ENCODE peak calls at places on chromosomes 3 and 15, in six cellular contexts. L, Z, G, Q, H and X are unnamed samples.

GRCh38 chr3:47899495-47900108 is 96.7 kb downstream of the DHX30 start:
- DNase-seq in L (no peak), Z (no peak), G (no peak), Q (no peak), H (no peak), X (no peak)

GRCh38 chr3:69330891-69331400 is 54.9 kb downstream of the FRMD4B start:
- DNase-seq in L (no peak), Z (no peak), G (no peak), Q (no peak), H (no peak), X (no peak)

GRCh38 chr15:94584833-94585244 is 353.5 kb downstream of the MCTP2 start:
- DNase-seq in L (peak), Z (no peak), G (no peak), Q (peak), H (no peak), X (no peak)

GRCh38 chr3:102449341-102449740 is 14.5 kb downstream of the ZPLD1 start:
- DNase-seq in L (no peak), Z (no peak), G (no peak), Q (no peak), H (no peak), X (no peak)

GRCh38 chr3:32398531-32398930 is 6.9 kb downstream of the CMTM7 start:
- DNase-seq in L (no peak), Z (no peak), G (no peak), Q (no peak), H (no peak), X (no peak)

GRCh38 chr15:64503197-64503596 is 42.8 kb downstream of the ZNF609 start:
- DNase-seq in L (no peak), Z (peak), G (no peak), Q (no peak), H (no peak), X (peak)

GRCh38 chr3:61182648-61183047 is 68.6 kb downstream of the FHIT start:
- DNase-seq in L (no peak), Z (no peak), G (no peak), Q (no peak), H (no peak), X (no peak)

GRCh38 chr3:16063603-16064002 is 110.9 kb upstream of the GALNT15 start:
- DNase-seq in L (no peak), Z (no peak), G (no peak), Q (no peak), H (no peak), X (peak)

GRCh38 chr3:124951511-124952390 is 17.2 kb upstream of the MUC13 start:
- DNase-seq in L (no peak), Z (peak), G (no peak), Q (no peak), H (no peak), X (no peak)

GRCh38 chr3:57973715-57974477 is 34.3 kb upstream of the FLNB start:
- DNase-seq in L (no peak), Z (no peak), G (no peak), Q (no peak), H (no peak), X (no peak)

GRCh38 chr15:42276762-42277161 is 3.5 kb upstream of the TMEM87A start:
- DNase-seq in L (no peak), Z (no peak), G (no peak), Q (no peak), H (no peak), X (no peak)

GRCh38 chr15:70701891-70702568 is 61.3 kb downstream of the UACA start:
- DNase-seq in L (no peak), Z (no peak), G (no peak), Q (no peak), H (no peak), X (no peak)

GRCh38 chr3:196186661-196187573 is 24.3 kb downstream of the ZDHHC19 start:
- DNase-seq in L (peak), Z (no peak), G (no peak), Q (peak), H (no peak), X (no peak)

GRCh38 chr15:55829826-55830225 is 86.9 kb upstream of the PRTG start:
- DNase-seq in L (no peak), Z (no peak), G (no peak), Q (peak), H (no peak), X (no peak)

GRCh38 chr3:481680-482079 is 285.1 kb downstream of the CHL1 start:
- DNase-seq in L (no peak), Z (no peak), G (no peak), Q (no peak), H (no peak), X (no peak)

GRCh38 chr3:108099679-108100428 is 9.0 kb upstream of the CD47 start:
- DNase-seq in L (no peak), Z (no peak), G (no peak), Q (no peak), H (no peak), X (no peak)

GRCh38 chr3:165883866-165884478 is 46.7 kb upstream of the BCHE start:
- DNase-seq in L (no peak), Z (no peak), G (no peak), Q (no peak), H (no peak), X (no peak)

GRCh38 chr15:21262851-21263400 is 177.4 kb downstream of the POTEB3 start:
- DNase-seq in L (no peak), Z (no peak), G (no peak), Q (no peak), H (no peak), X (no peak)

GRCh38 chr15:42060797-42061196 is 33.6 kb downstream of the PLA2G4D start:
- DNase-seq in L (no peak), Z (no peak), G (no peak), Q (no peak), H (no peak), X (no peak)

GRCh38 chr15:100808691-100809090 is 70.9 kb upstream of the ALDH1A3 start:
- DNase-seq in L (no peak), Z (no peak), G (no peak), Q (no peak), H (no peak), X (no peak)

GRCh38 chr3:120988994-120989393 is 81.0 kb downstream of the STXBP5L start:
- DNase-seq in L (no peak), Z (no peak), G (no peak), Q (no peak), H (no peak), X (no peak)

GRCh38 chr3:194877311-194878119 is 191.8 kb downstream of the FAM43A start:
- DNase-seq in L (no peak), Z (no peak), G (no peak), Q (no peak), H (no peak), X (no peak)

GRCh38 chr3:112338021-112338726 is 5.2 kb downstream of the CD200 start:
- DNase-seq in L (no peak), Z (no peak), G (no peak), Q (no peak), H (no peak), X (no peak)

GRCh38 chr15:65914981-65915925 is 46.0 kb downstream of the RAB11A start:
- DNase-seq in L (no peak), Z (no peak), G (no peak), Q (no peak), H (no peak), X (no peak)

GRCh38 chr3:32110233-32110760 is 3.9 kb downstream of the GPD1L start:
- DNase-seq in L (no peak), Z (no peak), G (no peak), Q (no peak), H (no peak), X (no peak)

GRCh38 chr3:190526787-190527767 is 13.2 kb downstream of the IL1RAP start:
- DNase-seq in L (no peak), Z (no peak), G (no peak), Q (no peak), H (no peak), X (no peak)

GRCh38 chr3:16319307-16319706 is 54.3 kb downstream of the OXNAD1 start:
- DNase-seq in L (no peak), Z (no peak), G (no peak), Q (no peak), H (no peak), X (no peak)

GRCh38 chr3:128149632-128150031 is 3.6 kb upstream of the EEFSEC start:
- DNase-seq in L (no peak), Z (no peak), G (no peak), Q (no peak), H (no peak), X (no peak)

GRCh38 chr3:67654099-67654831 is at the start of gene SUCLG2:
- DNase-seq in L (peak), Z (peak), G (no peak), Q (peak), H (peak), X (peak)

GRCh38 chr3:141367038-141367730 is 1.1 kb upstream of the ZBTB38 start:
- DNase-seq in L (peak), Z (peak), G (no peak), Q (no peak), H (peak), X (no peak)

GRCh38 chr15:70142322-70143191 is 44.8 kb upstream of the TLE3 start:
- DNase-seq in L (peak), Z (peak), G (no peak), Q (peak), H (peak), X (no peak)

GRCh38 chr3:189353988-189354735 is 182.4 kb downstream of the TPRG1 start:
- DNase-seq in L (no peak), Z (no peak), G (no peak), Q (no peak), H (no peak), X (no peak)

GRCh38 chr3:64888840-64889239 is 201.0 kb upstream of the ADAMTS9 start:
- DNase-seq in L (no peak), Z (no peak), G (no peak), Q (no peak), H (no peak), X (no peak)

GRCh38 chr15:51311510-51311909 is 26.9 kb downstream of the CYP19A1 start:
- DNase-seq in L (no peak), Z (no peak), G (no peak), Q (no peak), H (no peak), X (no peak)

GRCh38 chr3:149576071-149576564 is 81.7 kb downstream of the WWTR1 start:
- DNase-seq in L (peak), Z (peak), G (no peak), Q (no peak), H (peak), X (peak)

GRCh38 chr3:95271330-95271729 is 1208.5 kb downstream of the NSUN3 start:
- DNase-seq in L (no peak), Z (no peak), G (no peak), Q (no peak), H (no peak), X (no peak)

GRCh38 chr3:114848643-114849350 is 298.3 kb downstream of the ZBTB20 start:
- DNase-seq in L (no peak), Z (no peak), G (no peak), Q (no peak), H (no peak), X (no peak)

GRCh38 chr3:140216249-140216648 is 281.3 kb downstream of the CLSTN2 start:
- DNase-seq in L (no peak), Z (no peak), G (no peak), Q (no peak), H (no peak), X (no peak)